ENCODE peak calls at places on chromosomes 2 and 18, in seven cellular contexts. V, J, B, Y, Z, Q and L are unnamed samples.

GRCh38 chr2:234792566-234792965 is 159.3 kb upstream of the SH3BP4 start:
- DNase-seq in V (no peak), J (no peak), B (no peak), Y (no peak), Z (no peak), Q (no peak), L (no peak)

GRCh38 chr2:64770781-64771334 is 117.1 kb upstream of the SERTAD2 start:
- DNase-seq in V (no peak), J (peak), B (peak), Y (no peak), Z (no peak), Q (peak), L (no peak)

GRCh38 chr18:62586781-62587487 is 64.1 kb downstream of the ZCCHC2 start:
- DNase-seq in V (no peak), J (no peak), B (no peak), Y (no peak), Z (no peak), Q (no peak), L (peak)

GRCh38 chr18:12092398-12093229 is 1.0 kb upstream of the ANKRD62 start:
- DNase-seq in V (peak), J (no peak), B (no peak), Y (no peak), Z (no peak), Q (peak), L (no peak)

GRCh38 chr18:56162871-56163270 is 475.5 kb downstream of the TXNL1 start:
- DNase-seq in V (peak), J (no peak), B (no peak), Y (no peak), Z (no peak), Q (no peak), L (no peak)

GRCh38 chr2:150282821-150283309 is 204.6 kb downstream of the RND3 start:
- DNase-seq in V (no peak), J (no peak), B (no peak), Y (no peak), Z (no peak), Q (no peak), L (no peak)

GRCh38 chr2:103808814-103809213 is 1045.1 kb upstream of the POU3F3 start:
- DNase-seq in V (no peak), J (no peak), B (no peak), Y (no peak), Z (no peak), Q (no peak), L (no peak)

GRCh38 chr2:165795011-165795410 is 964 bp upstream of the GALNT3 start:
- DNase-seq in V (no peak), J (no peak), B (no peak), Y (no peak), Z (no peak), Q (no peak), L (no peak)

GRCh38 chr2:108288534-108289106 is at the start of gene SULT1C2:
- DNase-seq in V (peak), J (no peak), B (no peak), Y (no peak), Z (no peak), Q (peak), L (no peak)

GRCh38 chr18:77323640-77324370 is 74.2 kb downstream of the GALR1 start:
- DNase-seq in V (no peak), J (no peak), B (no peak), Y (no peak), Z (no peak), Q (no peak), L (no peak)

GRCh38 chr2:191866675-191867506 is 20.0 kb upstream of the CAVIN2 start:
- DNase-seq in V (peak), J (peak), B (peak), Y (peak), Z (no peak), Q (peak), L (no peak)

GRCh38 chr2:88250402-88250801 is 80.3 kb downstream of the THNSL2 start:
- DNase-seq in V (no peak), J (no peak), B (no peak), Y (no peak), Z (no peak), Q (no peak), L (no peak)

GRCh38 chr2:25362564-25363145 is 20.9 kb upstream of the DNMT3A start:
- DNase-seq in V (no peak), J (no peak), B (no peak), Y (peak), Z (peak), Q (no peak), L (no peak)

GRCh38 chr2:11674983-11675382 is 5.0 kb upstream of the NTSR2 start:
- DNase-seq in V (no peak), J (no peak), B (no peak), Y (no peak), Z (no peak), Q (no peak), L (no peak)

GRCh38 chr18:36195427-36196122 is 8.3 kb downstream of the MOCOS start:
- DNase-seq in V (no peak), J (no peak), B (no peak), Y (no peak), Z (no peak), Q (no peak), L (no peak)

GRCh38 chr2:190354003-190354690 is 10.8 kb downstream of the INPP1 start:
- DNase-seq in V (no peak), J (no peak), B (no peak), Y (no peak), Z (no peak), Q (no peak), L (no peak)

GRCh38 chr2:13694673-13695072 is 937.8 kb upstream of the LRATD1 start:
- DNase-seq in V (no peak), J (no peak), B (no peak), Y (no peak), Z (no peak), Q (no peak), L (no peak)

GRCh38 chr18:74239567-74239966 is 52.2 kb downstream of the CYB5A start:
- DNase-seq in V (no peak), J (no peak), B (no peak), Y (no peak), Z (no peak), Q (no peak), L (no peak)

GRCh38 chr2:160228141-160228963 is 28.3 kb upstream of the ITGB6 start:
- DNase-seq in V (no peak), J (peak), B (no peak), Y (no peak), Z (no peak), Q (no peak), L (no peak)

GRCh38 chr2:35347561-35347960 is 1008.0 kb upstream of the CRIM1 start:
- DNase-seq in V (no peak), J (no peak), B (no peak), Y (no peak), Z (no peak), Q (no peak), L (no peak)

GRCh38 chr2:74223941-74224770 is 25.7 kb downstream of the MTHFD2 start:
- DNase-seq in V (no peak), J (no peak), B (no peak), Y (no peak), Z (no peak), Q (no peak), L (no peak)

GRCh38 chr2:219228745-219229374 is 576 bp downstream of the ATG9A start:
- DNase-seq in V (no peak), J (no peak), B (no peak), Y (no peak), Z (no peak), Q (no peak), L (peak)

GRCh38 chr2:15732341-15733077 is 140.8 kb downstream of the DDX1 start:
- DNase-seq in V (no peak), J (no peak), B (no peak), Y (no peak), Z (no peak), Q (no peak), L (no peak)

GRCh38 chr2:110106642-110107041 is 9.0 kb downstream of the MALL start:
- DNase-seq in V (no peak), J (no peak), B (peak), Y (peak), Z (no peak), Q (no peak), L (no peak)

GRCh38 chr2:137951606-137952005 is 12.7 kb upstream of the HNMT start:
- DNase-seq in V (no peak), J (no peak), B (peak), Y (no peak), Z (no peak), Q (no peak), L (no peak)

GRCh38 chr18:26052497-26052896 is 37.9 kb downstream of the SS18 start:
- DNase-seq in V (no peak), J (no peak), B (no peak), Y (no peak), Z (no peak), Q (no peak), L (no peak)

GRCh38 chr2:11305958-11306357 is 38.5 kb downstream of the ROCK2 start:
- DNase-seq in V (no peak), J (peak), B (peak), Y (no peak), Z (no peak), Q (no peak), L (no peak)

GRCh38 chr2:153005051-153005450 is 286.6 kb downstream of the ARL6IP6 start:
- DNase-seq in V (no peak), J (no peak), B (no peak), Y (no peak), Z (no peak), Q (no peak), L (no peak)

GRCh38 chr2:130389363-130389762 is 33.5 kb downstream of the PTPN18 start:
- DNase-seq in V (no peak), J (no peak), B (no peak), Y (no peak), Z (no peak), Q (no peak), L (no peak)

GRCh38 chr18:48896875-48897511 is 53.8 kb downstream of the SMAD7 start:
- DNase-seq in V (peak), J (no peak), B (no peak), Y (peak), Z (no peak), Q (peak), L (no peak)

GRCh38 chr2:230423851-230424458 is 8.0 kb downstream of the SP100 start:
- DNase-seq in V (no peak), J (peak), B (no peak), Y (peak), Z (no peak), Q (no peak), L (no peak)

GRCh38 chr2:196160966-196161365 is 10.4 kb downstream of the STK17B start:
- DNase-seq in V (no peak), J (no peak), B (no peak), Y (no peak), Z (no peak), Q (no peak), L (no peak)

GRCh38 chr18:35464731-35465728 is 32.7 kb downstream of the INO80C start:
- DNase-seq in V (no peak), J (no peak), B (no peak), Y (no peak), Z (no peak), Q (no peak), L (no peak)

GRCh38 chr2:71609029-71609428 is 155.7 kb downstream of the DYSF start:
- DNase-seq in V (no peak), J (no peak), B (no peak), Y (no peak), Z (no peak), Q (no peak), L (no peak)

GRCh38 chr2:109260116-109260855 is 131.3 kb downstream of the SH3RF3 start:
- DNase-seq in V (no peak), J (no peak), B (no peak), Y (no peak), Z (no peak), Q (no peak), L (no peak)

GRCh38 chr2:38178556-38179419 is 102.8 kb upstream of the CYP1B1 start:
- DNase-seq in V (no peak), J (no peak), B (no peak), Y (no peak), Z (no peak), Q (peak), L (no peak)

GRCh38 chr2:116952254-116952653 is 862.2 kb upstream of the DDX18 start:
- DNase-seq in V (peak), J (no peak), B (no peak), Y (no peak), Z (no peak), Q (peak), L (no peak)

GRCh38 chr2:195414479-195414878 is 242.5 kb upstream of the SLC39A10 start:
- DNase-seq in V (no peak), J (no peak), B (no peak), Y (no peak), Z (no peak), Q (no peak), L (no peak)

GRCh38 chr2:136136921-136137320 is 19.0 kb upstream of the CXCR4 start:
- DNase-seq in V (no peak), J (no peak), B (no peak), Y (no peak), Z (no peak), Q (peak), L (no peak)

GRCh38 chr2:239671471-239671870 is 270.7 kb upstream of the HDAC4 start:
- DNase-seq in V (no peak), J (no peak), B (no peak), Y (no peak), Z (no peak), Q (no peak), L (no peak)

GRCh38 chr2:239669899-239670460 is 269.2 kb upstream of the HDAC4 start:
- DNase-seq in V (no peak), J (no peak), B (no peak), Y (no peak), Z (no peak), Q (no peak), L (no peak)

GRCh38 chr2:239671916-239672849 is 271.4 kb upstream of the HDAC4 start:
- DNase-seq in V (no peak), J (no peak), B (no peak), Y (no peak), Z (no peak), Q (no peak), L (no peak)

GRCh38 chr2:239669181-239669898 is 268.5 kb upstream of the HDAC4 start:
- DNase-seq in V (no peak), J (no peak), B (no peak), Y (no peak), Z (no peak), Q (peak), L (no peak)

GRCh38 chr2:239670463-239671120 is 269.8 kb upstream of the HDAC4 start:
- DNase-seq in V (no peak), J (no peak), B (no peak), Y (no peak), Z (no peak), Q (no peak), L (no peak)
- H3K27ac ChIP-seq in V (no peak), J (no peak), B (no peak), Y (no peak), Z (no peak), Q (no peak), L (no peak)

DNA sequence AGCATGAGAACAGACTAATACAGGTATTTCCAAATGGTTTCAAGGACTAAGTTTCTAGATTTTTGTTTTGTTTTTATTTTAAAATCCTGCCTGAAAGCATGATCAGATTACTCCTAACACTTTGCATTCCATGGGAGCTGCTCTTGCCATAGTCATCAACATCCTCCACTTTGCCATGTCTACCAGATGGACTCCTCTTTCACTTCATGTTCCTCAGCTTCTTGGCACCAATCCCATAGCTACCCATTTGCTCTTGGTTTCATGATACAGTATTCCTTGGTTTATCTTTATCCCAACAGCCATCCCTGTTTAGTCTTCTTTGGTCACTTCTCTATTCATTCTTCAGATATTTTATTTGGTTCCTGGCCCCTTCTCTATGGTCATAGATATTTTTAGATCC is 154.2 kb upstream of the CCDC195 start:
- DNase-seq in V (no peak), J (no peak), B (no peak), Y (no peak), Z (no peak), Q (no peak), L (no peak)
- H3K27ac ChIP-seq in V (no peak), J (peak), B (peak), Y (no peak), Z (no peak), Q (no peak), L (peak)

GRCh38 chr2:175890636-175891242 is 111.3 kb downstream of the LNPK start:
- DNase-seq in V (peak), J (no peak), B (no peak), Y (no peak), Z (no peak), Q (no peak), L (no peak)
- H3K27ac ChIP-seq in V (peak), J (no peak), B (no peak), Y (no peak), Z (no peak), Q (no peak), L (no peak)

GRCh38 chr2:216845426-216845825 is 14.4 kb downstream of the TNP1 start:
- DNase-seq in V (no peak), J (no peak), B (no peak), Y (no peak), Z (no peak), Q (no peak), L (no peak)

GRCh38 chr2:216855079-216855478 is 4.8 kb downstream of the TNP1 start:
- DNase-seq in V (no peak), J (no peak), B (no peak), Y (no peak), Z (no peak), Q (no peak), L (no peak)

GRCh38 chr2:216850665-216851327 is 9.1 kb downstream of the TNP1 start:
- DNase-seq in V (no peak), J (no peak), B (no peak), Y (no peak), Z (no peak), Q (no peak), L (no peak)

GRCh38 chr2:216855614-216856013 is 4.2 kb downstream of the TNP1 start:
- DNase-seq in V (no peak), J (no peak), B (no peak), Y (no peak), Z (no peak), Q (no peak), L (no peak)

DNA sequence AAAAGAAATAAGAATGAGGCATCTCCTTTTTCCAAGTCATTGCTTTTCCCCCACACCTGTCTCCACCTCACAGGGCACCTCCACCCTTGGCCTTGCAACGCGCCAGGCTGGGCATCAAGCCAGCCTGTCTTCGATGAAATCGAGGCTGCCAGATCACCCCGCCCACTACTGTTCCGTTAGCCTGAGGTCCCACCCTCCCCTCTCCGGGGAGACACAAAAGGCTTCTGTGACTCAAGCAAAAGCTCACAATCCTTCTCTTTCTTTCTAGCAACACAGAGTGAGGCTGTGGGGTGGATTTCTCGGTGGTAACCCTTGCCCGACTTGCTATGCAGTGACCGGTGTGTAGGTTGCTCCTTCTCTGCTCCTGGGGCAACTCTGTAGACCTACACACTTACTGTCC is 9.9 kb downstream of the TNP1 start:
- DNase-seq in V (no peak), J (peak), B (no peak), Y (no peak), Z (no peak), Q (no peak), L (no peak)
- H3K27ac ChIP-seq in V (no peak), J (no peak), B (no peak), Y (no peak), Z (no peak), Q (no peak), L (peak)

GRCh38 chr2:23533014-23533730 is 148.2 kb downstream of the KLHL29 start:
- DNase-seq in V (no peak), J (no peak), B (no peak), Y (no peak), Z (no peak), Q (peak), L (no peak)

GRCh38 chr2:23536326-23536725 is 151.3 kb downstream of the KLHL29 start:
- DNase-seq in V (no peak), J (no peak), B (no peak), Y (no peak), Z (no peak), Q (no peak), L (no peak)

GRCh38 chr2:23532311-23533013 is 147.5 kb downstream of the KLHL29 start:
- DNase-seq in V (peak), J (no peak), B (no peak), Y (no peak), Z (peak), Q (no peak), L (no peak)

GRCh38 chr2:23531881-23532280 is 146.9 kb downstream of the KLHL29 start:
- DNase-seq in V (no peak), J (no peak), B (no peak), Y (no peak), Z (no peak), Q (no peak), L (no peak)

GRCh38 chr2:23534756-23535155 is 149.8 kb downstream of the KLHL29 start:
- DNase-seq in V (no peak), J (no peak), B (no peak), Y (no peak), Z (no peak), Q (no peak), L (no peak)
- H3K27ac ChIP-seq in V (no peak), J (no peak), B (peak), Y (no peak), Z (no peak), Q (no peak), L (no peak)

GRCh38 chr18:45984546-45985235 is 17.6 kb upstream of the EPG5 start:
- DNase-seq in V (no peak), J (no peak), B (no peak), Y (no peak), Z (no peak), Q (no peak), L (no peak)
- H3K27ac ChIP-seq in V (no peak), J (no peak), B (no peak), Y (no peak), Z (no peak), Q (no peak), L (no peak)

DNA sequence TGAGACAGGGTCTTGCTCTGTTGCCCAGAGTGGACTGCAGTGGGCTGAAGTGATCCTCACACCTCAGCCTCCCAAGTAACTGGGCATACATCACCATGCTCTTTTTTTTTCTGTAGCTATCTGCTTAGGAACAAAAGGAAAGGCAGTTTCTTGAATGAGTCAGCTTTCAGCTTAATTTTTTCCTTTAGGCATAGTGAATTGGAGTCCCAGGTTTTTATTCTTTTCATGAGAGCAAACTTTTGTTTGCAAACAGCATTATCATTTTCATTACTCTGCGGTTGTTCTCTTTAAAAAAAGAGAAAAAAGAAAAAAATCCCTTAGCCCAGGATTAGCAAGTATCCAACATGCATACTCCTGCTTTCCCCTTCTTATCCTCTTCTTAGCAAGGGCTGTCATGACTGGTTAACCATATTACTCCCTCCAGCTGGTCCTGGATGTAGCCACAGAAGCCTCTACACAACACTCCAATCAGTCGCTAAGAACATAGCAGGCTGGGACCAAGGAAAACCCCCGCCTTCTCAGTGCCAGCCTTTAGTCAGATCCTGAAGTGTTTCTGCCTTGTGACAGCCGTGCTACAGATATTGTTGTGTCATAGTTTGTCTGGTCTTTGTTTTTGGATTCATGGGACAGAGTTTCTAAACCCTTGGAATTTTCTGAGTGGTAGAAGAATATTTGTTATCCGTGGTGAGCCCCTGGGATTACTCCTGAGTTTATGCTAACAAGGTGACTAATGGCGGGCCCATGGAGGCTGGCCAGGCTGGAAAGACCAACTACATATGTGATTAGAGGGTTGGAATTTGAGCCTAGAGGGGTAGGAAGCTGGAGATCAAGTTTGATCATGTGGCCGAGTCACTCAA is 23.3 kb upstream of the ST3GAL5 start:
- DNase-seq in V (no peak), J (peak), B (no peak), Y (no peak), Z (no peak), Q (no peak), L (no peak)
- H3K27ac ChIP-seq in V (peak), J (peak), B (peak), Y (peak), Z (no peak), Q (no peak), L (peak)